ENCODE peak calls at places on chromosome 13, in four cellular contexts. One of them, this sample, is unnamed.
A peak's percentile ranks its signal among the peaks of the same experiment; 100 is the strongest.

GRCh38 chr13:101303512-101303911 is 112.8 kb downstream of the NALCN start:
- DNase-seq in NCI-H345: no peak
- DNase-seq in IMR-90: no peak
- DNase-seq in activated naive CD4-positive, alpha-beta T cell treated with anti-CD3 and anti-CD28 coated beads, Interleukin-2, amount 10 ng/mL, durations not matched to agents 7 days and 5 days: no peak
- DNase-seq in this sample: no peak

GRCh38 chr13:59038824-59039223 is 1124.9 kb downstream of the DIAPH3 start:
- DNase-seq in NCI-H345: peak; percentile 86
- DNase-seq in activated naive CD4-positive, alpha-beta T cell treated with anti-CD3 and anti-CD28 coated beads, Interleukin-2, amount 10 ng/mL, durations not matched to agents 7 days and 5 days: no peak
- DNase-seq in IMR-90: peak; percentile 15
- DNase-seq in this sample: peak; percentile 6

GRCh38 chr13:112648101-112648500 is 41.7 kb upstream of the ATP11A start:
- DNase-seq in IMR-90: no peak
- DNase-seq in NCI-H345: no peak
- DNase-seq in activated naive CD4-positive, alpha-beta T cell treated with anti-CD3 and anti-CD28 coated beads, Interleukin-2, amount 10 ng/mL, durations not matched to agents 7 days and 5 days: no peak
- DNase-seq in this sample: no peak

GRCh38 chr13:72648513-72649065 is 78.8 kb downstream of the MZT1 start:
- DNase-seq in IMR-90: no peak
- DNase-seq in activated naive CD4-positive, alpha-beta T cell treated with anti-CD3 and anti-CD28 coated beads, Interleukin-2, amount 10 ng/mL, durations not matched to agents 7 days and 5 days: no peak
- DNase-seq in NCI-H345: no peak
- DNase-seq in this sample: no peak

GRCh38 chr13:98451676-98452105 is 125.2 kb downstream of the STK24 start:
- DNase-seq in IMR-90: peak; percentile 40
- DNase-seq in NCI-H345: no peak
- DNase-seq in activated naive CD4-positive, alpha-beta T cell treated with anti-CD3 and anti-CD28 coated beads, Interleukin-2, amount 10 ng/mL, durations not matched to agents 7 days and 5 days: no peak
- DNase-seq in this sample: no peak

GRCh38 chr13:71587778-71588177 is 279.2 kb downstream of the DACH1 start:
- DNase-seq in NCI-H345: no peak
- DNase-seq in activated naive CD4-positive, alpha-beta T cell treated with anti-CD3 and anti-CD28 coated beads, Interleukin-2, amount 10 ng/mL, durations not matched to agents 7 days and 5 days: no peak
- DNase-seq in IMR-90: no peak
- DNase-seq in this sample: no peak

GRCh38 chr13:79631260-79631659 is 150.3 kb downstream of the NDFIP2 start:
- DNase-seq in NCI-H345: no peak
- DNase-seq in activated naive CD4-positive, alpha-beta T cell treated with anti-CD3 and anti-CD28 coated beads, Interleukin-2, amount 10 ng/mL, durations not matched to agents 7 days and 5 days: no peak
- DNase-seq in IMR-90: peak; percentile 49
- DNase-seq in this sample: peak; percentile 94

GRCh38 chr13:109159650-109160309 is 530.4 kb downstream of the MYO16 start:
- DNase-seq in IMR-90: no peak
- DNase-seq in NCI-H345: no peak
- DNase-seq in activated naive CD4-positive, alpha-beta T cell treated with anti-CD3 and anti-CD28 coated beads, Interleukin-2, amount 10 ng/mL, durations not matched to agents 7 days and 5 days: no peak
- DNase-seq in this sample: no peak

GRCh38 chr13:20702530-20702929 is 969 bp upstream of the IL17D start:
- DNase-seq in activated naive CD4-positive, alpha-beta T cell treated with anti-CD3 and anti-CD28 coated beads, Interleukin-2, amount 10 ng/mL, durations not matched to agents 7 days and 5 days: no peak
- DNase-seq in NCI-H345: no peak
- DNase-seq in IMR-90: peak; percentile 28
- DNase-seq in this sample: peak; percentile 86

GRCh38 chr13:110551284-110551683 is 10.2 kb downstream of the RAB20 start:
- DNase-seq in NCI-H345: no peak
- DNase-seq in IMR-90: no peak
- DNase-seq in activated naive CD4-positive, alpha-beta T cell treated with anti-CD3 and anti-CD28 coated beads, Interleukin-2, amount 10 ng/mL, durations not matched to agents 7 days and 5 days: no peak
- DNase-seq in this sample: no peak

GRCh38 chr13:98105929-98106336 is 37.0 kb upstream of the FARP1 start:
- DNase-seq in IMR-90: peak; percentile 59
- DNase-seq in NCI-H345: no peak
- DNase-seq in activated naive CD4-positive, alpha-beta T cell treated with anti-CD3 and anti-CD28 coated beads, Interleukin-2, amount 10 ng/mL, durations not matched to agents 7 days and 5 days: no peak
- DNase-seq in this sample: no peak

GRCh38 chr13:59461411-59461810 is 702.3 kb downstream of the DIAPH3 start:
- DNase-seq in activated naive CD4-positive, alpha-beta T cell treated with anti-CD3 and anti-CD28 coated beads, Interleukin-2, amount 10 ng/mL, durations not matched to agents 7 days and 5 days: no peak
- DNase-seq in NCI-H345: no peak
- DNase-seq in IMR-90: no peak
- DNase-seq in this sample: no peak

GRCh38 chr13:31987535-31988170 is 43.9 kb upstream of the FRY start:
- DNase-seq in IMR-90: no peak
- DNase-seq in NCI-H345: no peak
- DNase-seq in activated naive CD4-positive, alpha-beta T cell treated with anti-CD3 and anti-CD28 coated beads, Interleukin-2, amount 10 ng/mL, durations not matched to agents 7 days and 5 days: no peak
- DNase-seq in this sample: no peak

GRCh38 chr13:26821766-26822165 is 61.2 kb upstream of the GPR12 start:
- DNase-seq in NCI-H345: no peak
- DNase-seq in activated naive CD4-positive, alpha-beta T cell treated with anti-CD3 and anti-CD28 coated beads, Interleukin-2, amount 10 ng/mL, durations not matched to agents 7 days and 5 days: no peak
- DNase-seq in IMR-90: no peak
- DNase-seq in this sample: no peak

GRCh38 chr13:75480691-75481175 is 1.2 kb downstream of the TBC1D4 start:
- DNase-seq in NCI-H345: peak; percentile 83
- DNase-seq in activated naive CD4-positive, alpha-beta T cell treated with anti-CD3 and anti-CD28 coated beads, Interleukin-2, amount 10 ng/mL, durations not matched to agents 7 days and 5 days: peak; percentile 41
- DNase-seq in IMR-90: peak; percentile 37
- DNase-seq in this sample: peak; percentile 26

GRCh38 chr13:98141938-98142426 is 912 bp upstream of the FARP1 start:
- DNase-seq in IMR-90: no peak
- DNase-seq in activated naive CD4-positive, alpha-beta T cell treated with anti-CD3 and anti-CD28 coated beads, Interleukin-2, amount 10 ng/mL, durations not matched to agents 7 days and 5 days: no peak
- DNase-seq in NCI-H345: no peak
- DNase-seq in this sample: no peak

GRCh38 chr13:87779451-87779850 is 108.3 kb downstream of the SLITRK5 start:
- DNase-seq in IMR-90: no peak
- DNase-seq in activated naive CD4-positive, alpha-beta T cell treated with anti-CD3 and anti-CD28 coated beads, Interleukin-2, amount 10 ng/mL, durations not matched to agents 7 days and 5 days: no peak
- DNase-seq in NCI-H345: no peak
- DNase-seq in this sample: no peak

GRCh38 chr13:26743971-26744370 is 16.6 kb downstream of the GPR12 start:
- DNase-seq in activated naive CD4-positive, alpha-beta T cell treated with anti-CD3 and anti-CD28 coated beads, Interleukin-2, amount 10 ng/mL, durations not matched to agents 7 days and 5 days: no peak
- DNase-seq in NCI-H345: peak; percentile 24
- DNase-seq in IMR-90: no peak
- DNase-seq in this sample: no peak

GRCh38 chr13:105655046-105655445 is 880.4 kb downstream of the EFNB2 start:
- DNase-seq in NCI-H345: no peak
- DNase-seq in activated naive CD4-positive, alpha-beta T cell treated with anti-CD3 and anti-CD28 coated beads, Interleukin-2, amount 10 ng/mL, durations not matched to agents 7 days and 5 days: no peak
- DNase-seq in IMR-90: peak; percentile 74
- DNase-seq in this sample: peak; percentile 82

GRCh38 chr13:41345921-41346589 is 35.0 kb downstream of the NAA16 start:
- DNase-seq in NCI-H345: no peak
- DNase-seq in activated naive CD4-positive, alpha-beta T cell treated with anti-CD3 and anti-CD28 coated beads, Interleukin-2, amount 10 ng/mL, durations not matched to agents 7 days and 5 days: no peak
- DNase-seq in IMR-90: peak; percentile 44
- DNase-seq in this sample: no peak

GRCh38 chr13:50800091-50800739 is 43.3 kb downstream of the DLEU7 start:
- DNase-seq in NCI-H345: no peak
- DNase-seq in IMR-90: no peak
- DNase-seq in activated naive CD4-positive, alpha-beta T cell treated with anti-CD3 and anti-CD28 coated beads, Interleukin-2, amount 10 ng/mL, durations not matched to agents 7 days and 5 days: no peak
- DNase-seq in this sample: no peak

GRCh38 chr13:49679244-49679643 is 12.0 kb downstream of the EBPL start:
- DNase-seq in activated naive CD4-positive, alpha-beta T cell treated with anti-CD3 and anti-CD28 coated beads, Interleukin-2, amount 10 ng/mL, durations not matched to agents 7 days and 5 days: peak; percentile 44
- DNase-seq in IMR-90: peak; percentile 35
- DNase-seq in NCI-H345: no peak
- DNase-seq in this sample: no peak

GRCh38 chr13:110340812-110341444 is 33.8 kb downstream of the COL4A2 start:
- DNase-seq in NCI-H345: no peak
- DNase-seq in activated naive CD4-positive, alpha-beta T cell treated with anti-CD3 and anti-CD28 coated beads, Interleukin-2, amount 10 ng/mL, durations not matched to agents 7 days and 5 days: peak; percentile 68
- DNase-seq in IMR-90: peak; percentile 93
- DNase-seq in this sample: no peak

GRCh38 chr13:108272333-108272732 is 2.8 kb downstream of the TNFSF13B start:
- DNase-seq in IMR-90: peak; percentile 31
- DNase-seq in NCI-H345: no peak
- DNase-seq in activated naive CD4-positive, alpha-beta T cell treated with anti-CD3 and anti-CD28 coated beads, Interleukin-2, amount 10 ng/mL, durations not matched to agents 7 days and 5 days: no peak
- DNase-seq in this sample: no peak

GRCh38 chr13:72875233-72875632 is 93.3 kb downstream of the PIBF1 start:
- DNase-seq in NCI-H345: no peak
- DNase-seq in activated naive CD4-positive, alpha-beta T cell treated with anti-CD3 and anti-CD28 coated beads, Interleukin-2, amount 10 ng/mL, durations not matched to agents 7 days and 5 days: no peak
- DNase-seq in IMR-90: no peak
- DNase-seq in this sample: no peak

This sample was measured in foreskin melanocyte.